ENCODE peak calls at places on chromosomes 4 and X, in six cellular contexts. One of them, this sample, is unnamed.

GRCh38 chr4:37243061-37243460 is 1.5 kb upstream of the NWD2 start:
- DNase-seq in GM20000: peak
- DNase-seq in nephron progenitor cell: peak
- DNase-seq in fibroblast of the aortic adventitia: no peak
- DNase-seq in GM13977: no peak
- DNase-seq in pancreas: no peak
- DNase-seq in this sample: no peak

GRCh38 chrX:136920001-136920400 is 39.5 kb upstream of the RBMX start:
- DNase-seq in pancreas: no peak
- DNase-seq in fibroblast of the aortic adventitia: peak
- DNase-seq in nephron progenitor cell: no peak
- DNase-seq in GM13977: no peak
- DNase-seq in GM20000: no peak
- DNase-seq in this sample: no peak

GRCh38 chrX:41733939-41734338 is 10.0 kb downstream of the GPR82 start:
- DNase-seq in GM20000: peak
- DNase-seq in GM13977: peak
- DNase-seq in nephron progenitor cell: no peak
- DNase-seq in fibroblast of the aortic adventitia: no peak
- DNase-seq in pancreas: no peak
- DNase-seq in this sample: no peak

GRCh38 chr4:174503079-174503724 is 19.1 kb downstream of the HPGD start:
- DNase-seq in pancreas: no peak
- DNase-seq in GM13977: no peak
- DNase-seq in nephron progenitor cell: no peak
- DNase-seq in GM20000: no peak
- DNase-seq in fibroblast of the aortic adventitia: peak
- DNase-seq in this sample: peak

GRCh38 chr4:53777244-53777984 is 186.1 kb upstream of the LNX1 start:
- DNase-seq in fibroblast of the aortic adventitia: peak
- DNase-seq in GM20000: no peak
- DNase-seq in GM13977: no peak
- DNase-seq in nephron progenitor cell: no peak
- DNase-seq in pancreas: no peak
- DNase-seq in this sample: no peak

GRCh38 chr4:16140520-16141249 is 56.9 kb upstream of the PROM1 start:
- DNase-seq in nephron progenitor cell: no peak
- DNase-seq in GM20000: no peak
- DNase-seq in GM13977: no peak
- DNase-seq in pancreas: no peak
- DNase-seq in fibroblast of the aortic adventitia: peak
- DNase-seq in this sample: peak

GRCh38 chr4:59094505-59094904 is 1984.3 kb upstream of the IGFBP7 start:
- DNase-seq in fibroblast of the aortic adventitia: no peak
- DNase-seq in GM13977: no peak
- DNase-seq in GM20000: no peak
- DNase-seq in nephron progenitor cell: no peak
- DNase-seq in pancreas: no peak
- DNase-seq in this sample: no peak

GRCh38 chr4:182495111-182495510 is 251.9 kb downstream of the TENM3 start:
- DNase-seq in fibroblast of the aortic adventitia: no peak
- DNase-seq in GM20000: no peak
- DNase-seq in GM13977: no peak
- DNase-seq in nephron progenitor cell: no peak
- DNase-seq in pancreas: no peak
- DNase-seq in this sample: no peak

GRCh38 chr4:173536808-173537429 is 6.9 kb upstream of the HAND2 start:
- DNase-seq in GM20000: no peak
- DNase-seq in GM13977: no peak
- DNase-seq in pancreas: no peak
- DNase-seq in nephron progenitor cell: peak
- DNase-seq in fibroblast of the aortic adventitia: peak
- DNase-seq in this sample: peak

GRCh38 chrX:47704736-47705135 is 45.8 kb upstream of the UXT start:
- DNase-seq in GM13977: no peak
- DNase-seq in pancreas: no peak
- DNase-seq in nephron progenitor cell: no peak
- DNase-seq in fibroblast of the aortic adventitia: no peak
- DNase-seq in GM20000: no peak
- DNase-seq in this sample: no peak

GRCh38 chr4:156293657-156294297 is 340.1 kb upstream of the CTSO start:
- DNase-seq in GM20000: no peak
- DNase-seq in fibroblast of the aortic adventitia: peak
- DNase-seq in GM13977: no peak
- DNase-seq in nephron progenitor cell: no peak
- DNase-seq in pancreas: no peak
- DNase-seq in this sample: no peak

GRCh38 chr4:84750260-84750955 is 167.5 kb downstream of the CDS1 start:
- DNase-seq in GM13977: peak
- DNase-seq in GM20000: peak
- DNase-seq in pancreas: no peak
- DNase-seq in fibroblast of the aortic adventitia: peak
- DNase-seq in nephron progenitor cell: no peak
- DNase-seq in this sample: no peak

GRCh38 chr4:7030856-7031255 is 12.3 kb upstream of the TADA2B start:
- DNase-seq in nephron progenitor cell: no peak
- DNase-seq in GM20000: no peak
- DNase-seq in GM13977: no peak
- DNase-seq in fibroblast of the aortic adventitia: no peak
- DNase-seq in pancreas: no peak
- DNase-seq in this sample: no peak

GRCh38 chr4:173531085-173531965 is 1.3 kb upstream of the HAND2 start:
- DNase-seq in GM13977: peak
- DNase-seq in fibroblast of the aortic adventitia: no peak
- DNase-seq in nephron progenitor cell: peak
- DNase-seq in GM20000: no peak
- DNase-seq in pancreas: peak
- DNase-seq in this sample: no peak

GRCh38 chr4:71860643-71861042 is 76.8 kb upstream of the GC start:
- DNase-seq in nephron progenitor cell: no peak
- DNase-seq in pancreas: no peak
- DNase-seq in GM20000: no peak
- DNase-seq in GM13977: no peak
- DNase-seq in fibroblast of the aortic adventitia: no peak
- DNase-seq in this sample: no peak

GRCh38 chr4:141853091-141853734 is 216.8 kb downstream of the IL15 start:
- DNase-seq in fibroblast of the aortic adventitia: no peak
- DNase-seq in GM13977: no peak
- DNase-seq in nephron progenitor cell: no peak
- DNase-seq in GM20000: no peak
- DNase-seq in pancreas: no peak
- DNase-seq in this sample: peak

GRCh38 chrX:50075630-50076349 is 125.0 kb downstream of the AKAP4 start:
- DNase-seq in fibroblast of the aortic adventitia: no peak
- DNase-seq in GM13977: no peak
- DNase-seq in pancreas: no peak
- DNase-seq in GM20000: no peak
- DNase-seq in nephron progenitor cell: no peak
- DNase-seq in this sample: no peak

GRCh38 chr4:183364025-183364424 is 41.8 kb upstream of the CLDN24 start:
- DNase-seq in GM13977: no peak
- DNase-seq in GM20000: no peak
- DNase-seq in fibroblast of the aortic adventitia: no peak
- DNase-seq in nephron progenitor cell: no peak
- DNase-seq in pancreas: no peak
- DNase-seq in this sample: no peak

GRCh38 chr4:147195386-147195785 is 249.7 kb upstream of the TTC29 start:
- DNase-seq in nephron progenitor cell: no peak
- DNase-seq in pancreas: no peak
- DNase-seq in fibroblast of the aortic adventitia: peak
- DNase-seq in GM20000: no peak
- DNase-seq in GM13977: no peak
- DNase-seq in this sample: no peak

GRCh38 chr4:85952982-85953650 is 406.7 kb downstream of the MAPK10 start:
- DNase-seq in nephron progenitor cell: no peak
- DNase-seq in pancreas: no peak
- DNase-seq in fibroblast of the aortic adventitia: no peak
- DNase-seq in GM20000: no peak
- DNase-seq in GM13977: no peak
- DNase-seq in this sample: no peak

GRCh38 chr4:5554376-5554775 is 154.0 kb downstream of the EVC2 start:
- DNase-seq in nephron progenitor cell: no peak
- DNase-seq in fibroblast of the aortic adventitia: no peak
- DNase-seq in pancreas: no peak
- DNase-seq in GM20000: no peak
- DNase-seq in GM13977: no peak
- DNase-seq in this sample: no peak

GRCh38 chr4:126738926-126739325 is 893.8 kb upstream of the INTU start:
- DNase-seq in GM20000: no peak
- DNase-seq in fibroblast of the aortic adventitia: no peak
- DNase-seq in nephron progenitor cell: no peak
- DNase-seq in GM13977: no peak
- DNase-seq in pancreas: no peak
- DNase-seq in this sample: no peak

GRCh38 chrX:132887569-132887968 is 70.9 kb downstream of the HS6ST2 start:
- DNase-seq in fibroblast of the aortic adventitia: no peak
- DNase-seq in nephron progenitor cell: no peak
- DNase-seq in pancreas: no peak
- DNase-seq in GM13977: no peak
- DNase-seq in GM20000: no peak
- DNase-seq in this sample: no peak
- TF ChIP-seq CTCF in fibroblast of the aortic adventitia: no peak
- TF ChIP-seq CTCF in nephron progenitor cell: no peak
- TF ChIP-seq CTCF in pancreas: no peak
- TF ChIP-seq CTCF in GM13977: no peak
- TF ChIP-seq CTCF in GM20000: no peak
- TF ChIP-seq CTCF in this sample: no peak

GRCh38 chrX:144717682-144718081 is 529.6 kb upstream of the SPANXN1 start:
- DNase-seq in pancreas: peak
- DNase-seq in GM13977: no peak
- DNase-seq in nephron progenitor cell: no peak
- DNase-seq in fibroblast of the aortic adventitia: no peak
- DNase-seq in GM20000: no peak
- DNase-seq in this sample: no peak

GRCh38 chrX:144722307-144722706 is 525.0 kb upstream of the SPANXN1 start:
- DNase-seq in GM20000: no peak
- DNase-seq in nephron progenitor cell: no peak
- DNase-seq in GM13977: no peak
- DNase-seq in pancreas: no peak
- DNase-seq in fibroblast of the aortic adventitia: no peak
- DNase-seq in this sample: no peak
- TF ChIP-seq CTCF in GM20000: no peak
- TF ChIP-seq CTCF in nephron progenitor cell: no peak
- TF ChIP-seq CTCF in GM13977: peak
- TF ChIP-seq CTCF in pancreas: no peak
- TF ChIP-seq CTCF in fibroblast of the aortic adventitia: peak
- TF ChIP-seq CTCF in this sample: no peak

GRCh38 chr4:88467392-88467791 is 10.5 kb downstream of the HERC5 start:
- DNase-seq in pancreas: no peak
- DNase-seq in nephron progenitor cell: no peak
- DNase-seq in GM13977: no peak
- DNase-seq in fibroblast of the aortic adventitia: no peak
- DNase-seq in GM20000: no peak
- DNase-seq in this sample: no peak
- TF ChIP-seq CTCF in pancreas: no peak
- TF ChIP-seq CTCF in nephron progenitor cell: no peak
- TF ChIP-seq CTCF in GM13977: no peak
- TF ChIP-seq CTCF in fibroblast of the aortic adventitia: no peak
- TF ChIP-seq CTCF in GM20000: no peak
- TF ChIP-seq CTCF in this sample: no peak

GRCh38 chr4:1825326-1825725 is 30.6 kb downstream of the LETM1 start:
- DNase-seq in fibroblast of the aortic adventitia: no peak
- DNase-seq in GM13977: no peak
- DNase-seq in nephron progenitor cell: no peak
- DNase-seq in pancreas: no peak
- DNase-seq in GM20000: no peak
- DNase-seq in this sample: no peak
- TF ChIP-seq CTCF in fibroblast of the aortic adventitia: no peak
- TF ChIP-seq CTCF in GM13977: no peak
- TF ChIP-seq CTCF in nephron progenitor cell: no peak
- TF ChIP-seq CTCF in pancreas: no peak
- TF ChIP-seq CTCF in GM20000: no peak
- TF ChIP-seq CTCF in this sample: no peak

GRCh38 chr4:121421594-121421993 is 40.8 kb upstream of the QRFPR start:
- DNase-seq in pancreas: no peak
- DNase-seq in GM20000: no peak
- DNase-seq in GM13977: no peak
- DNase-seq in nephron progenitor cell: no peak
- DNase-seq in fibroblast of the aortic adventitia: peak
- DNase-seq in this sample: no peak
- TF ChIP-seq CTCF in pancreas: no peak
- TF ChIP-seq CTCF in GM20000: no peak
- TF ChIP-seq CTCF in GM13977: peak
- TF ChIP-seq CTCF in nephron progenitor cell: no peak
- TF ChIP-seq CTCF in fibroblast of the aortic adventitia: no peak
- TF ChIP-seq CTCF in this sample: peak

GRCh38 chr4:186494496-186494895 is 60.9 kb downstream of the MTNR1A start:
- DNase-seq in fibroblast of the aortic adventitia: no peak
- DNase-seq in GM20000: no peak
- DNase-seq in pancreas: no peak
- DNase-seq in GM13977: no peak
- DNase-seq in nephron progenitor cell: no peak
- DNase-seq in this sample: no peak
- TF ChIP-seq CTCF in fibroblast of the aortic adventitia: no peak
- TF ChIP-seq CTCF in GM20000: no peak
- TF ChIP-seq CTCF in pancreas: no peak
- TF ChIP-seq CTCF in GM13977: no peak
- TF ChIP-seq CTCF in nephron progenitor cell: no peak
- TF ChIP-seq CTCF in this sample: no peak